ENCODE peak calls at places on chromosome 1, in ten cellular contexts. One of them, this sample, is unnamed.

GRCh38 chr1:27221098-27221497 is 13.3 kb upstream of the WDTC1 start:
- DNase-seq in RPMI7951: no peak
- DNase-seq in H9: no peak
- DNase-seq in A549: no peak
- DNase-seq in OCI-LY7: no peak
- DNase-seq in NCI-H774: no peak
- DNase-seq in type B pancreatic cell: no peak
- DNase-seq in central memory CD4-positive, alpha-beta T cell: no peak
- DNase-seq in activated CD4-positive, CD25-positive, alpha-beta regulatory T cell treated with anti-CD3 and anti-CD28 coated beads, Interleukin-2, amount 50 U/mL, for 72 hours: no peak
- DNase-seq in activated effector memory CD4-positive, alpha-beta T cell treated with anti-CD3 and anti-CD28 coated beads, Interleukin-2, amount 50 U/mL, for 16 hours: no peak
- DNase-seq in this sample: no peak

GRCh38 chr1:245879091-245879490 is 628.0 kb downstream of the SMYD3 start:
- DNase-seq in H9: no peak
- DNase-seq in A549: no peak
- DNase-seq in RPMI7951: no peak
- DNase-seq in OCI-LY7: no peak
- DNase-seq in activated CD4-positive, CD25-positive, alpha-beta regulatory T cell treated with anti-CD3 and anti-CD28 coated beads, Interleukin-2, amount 50 U/mL, for 72 hours: no peak
- DNase-seq in central memory CD4-positive, alpha-beta T cell: no peak
- DNase-seq in type B pancreatic cell: no peak
- DNase-seq in activated effector memory CD4-positive, alpha-beta T cell treated with anti-CD3 and anti-CD28 coated beads, Interleukin-2, amount 50 U/mL, for 16 hours: no peak
- DNase-seq in NCI-H774: no peak
- DNase-seq in this sample: no peak

GRCh38 chr1:162381383-162381782 is at the start of gene C1orf226:
- DNase-seq in activated CD4-positive, CD25-positive, alpha-beta regulatory T cell treated with anti-CD3 and anti-CD28 coated beads, Interleukin-2, amount 50 U/mL, for 72 hours: no peak
- DNase-seq in type B pancreatic cell: peak; percentile 31
- DNase-seq in H9: no peak
- DNase-seq in activated effector memory CD4-positive, alpha-beta T cell treated with anti-CD3 and anti-CD28 coated beads, Interleukin-2, amount 50 U/mL, for 16 hours: no peak
- DNase-seq in central memory CD4-positive, alpha-beta T cell: no peak
- DNase-seq in A549: peak; percentile 17
- DNase-seq in OCI-LY7: no peak
- DNase-seq in RPMI7951: no peak
- DNase-seq in NCI-H774: no peak
- DNase-seq in this sample: no peak

GRCh38 chr1:74343191-74343590 is 108.0 kb downstream of the TNNI3K start:
- DNase-seq in activated effector memory CD4-positive, alpha-beta T cell treated with anti-CD3 and anti-CD28 coated beads, Interleukin-2, amount 50 U/mL, for 16 hours: no peak
- DNase-seq in H9: peak; percentile 36
- DNase-seq in central memory CD4-positive, alpha-beta T cell: no peak
- DNase-seq in RPMI7951: no peak
- DNase-seq in NCI-H774: peak; percentile 79
- DNase-seq in activated CD4-positive, CD25-positive, alpha-beta regulatory T cell treated with anti-CD3 and anti-CD28 coated beads, Interleukin-2, amount 50 U/mL, for 72 hours: no peak
- DNase-seq in A549: no peak
- DNase-seq in type B pancreatic cell: no peak
- DNase-seq in OCI-LY7: no peak
- DNase-seq in this sample: no peak

GRCh38 chr1:179883739-179884138 is 1.7 kb downstream of the TOR1AIP1 start:
- DNase-seq in activated effector memory CD4-positive, alpha-beta T cell treated with anti-CD3 and anti-CD28 coated beads, Interleukin-2, amount 50 U/mL, for 16 hours: peak; percentile 83
- DNase-seq in A549: no peak
- DNase-seq in OCI-LY7: peak; percentile 60
- DNase-seq in activated CD4-positive, CD25-positive, alpha-beta regulatory T cell treated with anti-CD3 and anti-CD28 coated beads, Interleukin-2, amount 50 U/mL, for 72 hours: no peak
- DNase-seq in NCI-H774: no peak
- DNase-seq in RPMI7951: no peak
- DNase-seq in central memory CD4-positive, alpha-beta T cell: peak; percentile 73
- DNase-seq in type B pancreatic cell: no peak
- DNase-seq in H9: peak; percentile 57
- DNase-seq in this sample: no peak

GRCh38 chr1:25729774-25730173 is 70.2 kb upstream of the SELENON start:
- DNase-seq in OCI-LY7: no peak
- DNase-seq in RPMI7951: no peak
- DNase-seq in A549: no peak
- DNase-seq in activated effector memory CD4-positive, alpha-beta T cell treated with anti-CD3 and anti-CD28 coated beads, Interleukin-2, amount 50 U/mL, for 16 hours: peak; percentile 33
- DNase-seq in type B pancreatic cell: no peak
- DNase-seq in central memory CD4-positive, alpha-beta T cell: no peak
- DNase-seq in activated CD4-positive, CD25-positive, alpha-beta regulatory T cell treated with anti-CD3 and anti-CD28 coated beads, Interleukin-2, amount 50 U/mL, for 72 hours: no peak
- DNase-seq in H9: no peak
- DNase-seq in NCI-H774: no peak
- DNase-seq in this sample: no peak

GRCh38 chr1:10504259-10504658 is 29.5 kb downstream of the PEX14 start:
- DNase-seq in activated effector memory CD4-positive, alpha-beta T cell treated with anti-CD3 and anti-CD28 coated beads, Interleukin-2, amount 50 U/mL, for 16 hours: peak; percentile 60
- DNase-seq in activated CD4-positive, CD25-positive, alpha-beta regulatory T cell treated with anti-CD3 and anti-CD28 coated beads, Interleukin-2, amount 50 U/mL, for 72 hours: no peak
- DNase-seq in A549: no peak
- DNase-seq in H9: no peak
- DNase-seq in RPMI7951: no peak
- DNase-seq in type B pancreatic cell: no peak
- DNase-seq in NCI-H774: no peak
- DNase-seq in OCI-LY7: no peak
- DNase-seq in central memory CD4-positive, alpha-beta T cell: no peak
- DNase-seq in this sample: no peak

GRCh38 chr1:111621050-111621449 is 1.5 kb downstream of the RAP1A start:
- DNase-seq in OCI-LY7: no peak
- DNase-seq in type B pancreatic cell: no peak
- DNase-seq in activated CD4-positive, CD25-positive, alpha-beta regulatory T cell treated with anti-CD3 and anti-CD28 coated beads, Interleukin-2, amount 50 U/mL, for 72 hours: no peak
- DNase-seq in activated effector memory CD4-positive, alpha-beta T cell treated with anti-CD3 and anti-CD28 coated beads, Interleukin-2, amount 50 U/mL, for 16 hours: peak; percentile 71
- DNase-seq in H9: no peak
- DNase-seq in central memory CD4-positive, alpha-beta T cell: no peak
- DNase-seq in NCI-H774: no peak
- DNase-seq in A549: no peak
- DNase-seq in RPMI7951: no peak
- DNase-seq in this sample: no peak

GRCh38 chr1:40861227-40862003 is 748 bp downstream of the CITED4 start:
- DNase-seq in H9: no peak
- DNase-seq in RPMI7951: no peak
- DNase-seq in OCI-LY7: no peak
- DNase-seq in type B pancreatic cell: no peak
- DNase-seq in activated CD4-positive, CD25-positive, alpha-beta regulatory T cell treated with anti-CD3 and anti-CD28 coated beads, Interleukin-2, amount 50 U/mL, for 72 hours: peak; percentile 52
- DNase-seq in A549: no peak
- DNase-seq in activated effector memory CD4-positive, alpha-beta T cell treated with anti-CD3 and anti-CD28 coated beads, Interleukin-2, amount 50 U/mL, for 16 hours: peak; percentile 75
- DNase-seq in NCI-H774: peak; percentile 14
- DNase-seq in central memory CD4-positive, alpha-beta T cell: peak; percentile 34
- DNase-seq in this sample: no peak

GRCh38 chr1:19926296-19927129 is 3.1 kb upstream of the PLA2G2E start:
- DNase-seq in central memory CD4-positive, alpha-beta T cell: no peak
- DNase-seq in type B pancreatic cell: no peak
- DNase-seq in NCI-H774: no peak
- DNase-seq in activated effector memory CD4-positive, alpha-beta T cell treated with anti-CD3 and anti-CD28 coated beads, Interleukin-2, amount 50 U/mL, for 16 hours: no peak
- DNase-seq in OCI-LY7: no peak
- DNase-seq in RPMI7951: no peak
- DNase-seq in A549: no peak
- DNase-seq in H9: no peak
- DNase-seq in activated CD4-positive, CD25-positive, alpha-beta regulatory T cell treated with anti-CD3 and anti-CD28 coated beads, Interleukin-2, amount 50 U/mL, for 72 hours: no peak
- DNase-seq in this sample: no peak

GRCh38 chr1:66013371-66013770 is 220.7 kb downstream of the PDE4B start:
- DNase-seq in NCI-H774: no peak
- DNase-seq in H9: no peak
- DNase-seq in activated effector memory CD4-positive, alpha-beta T cell treated with anti-CD3 and anti-CD28 coated beads, Interleukin-2, amount 50 U/mL, for 16 hours: no peak
- DNase-seq in OCI-LY7: no peak
- DNase-seq in central memory CD4-positive, alpha-beta T cell: no peak
- DNase-seq in activated CD4-positive, CD25-positive, alpha-beta regulatory T cell treated with anti-CD3 and anti-CD28 coated beads, Interleukin-2, amount 50 U/mL, for 72 hours: no peak
- DNase-seq in RPMI7951: no peak
- DNase-seq in type B pancreatic cell: no peak
- DNase-seq in A549: no peak
- DNase-seq in this sample: no peak

GRCh38 chr1:206679738-206680211 is 4.9 kb upstream of the MAPKAPK2 start:
- DNase-seq in central memory CD4-positive, alpha-beta T cell: no peak
- DNase-seq in activated effector memory CD4-positive, alpha-beta T cell treated with anti-CD3 and anti-CD28 coated beads, Interleukin-2, amount 50 U/mL, for 16 hours: no peak
- DNase-seq in H9: no peak
- DNase-seq in RPMI7951: no peak
- DNase-seq in NCI-H774: no peak
- DNase-seq in OCI-LY7: peak; percentile 90
- DNase-seq in activated CD4-positive, CD25-positive, alpha-beta regulatory T cell treated with anti-CD3 and anti-CD28 coated beads, Interleukin-2, amount 50 U/mL, for 72 hours: no peak
- DNase-seq in A549: no peak
- DNase-seq in type B pancreatic cell: no peak
- DNase-seq in this sample: no peak

GRCh38 chr1:156387899-156388813 is 19.1 kb downstream of the RHBG start:
- DNase-seq in OCI-LY7: no peak
- DNase-seq in central memory CD4-positive, alpha-beta T cell: no peak
- DNase-seq in activated CD4-positive, CD25-positive, alpha-beta regulatory T cell treated with anti-CD3 and anti-CD28 coated beads, Interleukin-2, amount 50 U/mL, for 72 hours: no peak
- DNase-seq in RPMI7951: no peak
- DNase-seq in H9: peak; percentile 66
- DNase-seq in type B pancreatic cell: no peak
- DNase-seq in A549: no peak
- DNase-seq in NCI-H774: no peak
- DNase-seq in activated effector memory CD4-positive, alpha-beta T cell treated with anti-CD3 and anti-CD28 coated beads, Interleukin-2, amount 50 U/mL, for 16 hours: no peak
- DNase-seq in this sample: no peak

GRCh38 chr1:219703240-219703639 is 90.3 kb upstream of the ZC3H11B start:
- DNase-seq in A549: no peak
- DNase-seq in NCI-H774: no peak
- DNase-seq in OCI-LY7: no peak
- DNase-seq in activated CD4-positive, CD25-positive, alpha-beta regulatory T cell treated with anti-CD3 and anti-CD28 coated beads, Interleukin-2, amount 50 U/mL, for 72 hours: no peak
- DNase-seq in H9: no peak
- DNase-seq in activated effector memory CD4-positive, alpha-beta T cell treated with anti-CD3 and anti-CD28 coated beads, Interleukin-2, amount 50 U/mL, for 16 hours: no peak
- DNase-seq in RPMI7951: peak; percentile 60
- DNase-seq in central memory CD4-positive, alpha-beta T cell: no peak
- DNase-seq in type B pancreatic cell: no peak
- DNase-seq in this sample: no peak

GRCh38 chr1:95232646-95233320 is 1.2 kb upstream of the RWDD3 start:
- DNase-seq in RPMI7951: no peak
- DNase-seq in H9: no peak
- DNase-seq in activated CD4-positive, CD25-positive, alpha-beta regulatory T cell treated with anti-CD3 and anti-CD28 coated beads, Interleukin-2, amount 50 U/mL, for 72 hours: no peak
- DNase-seq in OCI-LY7: no peak
- DNase-seq in NCI-H774: no peak
- DNase-seq in A549: no peak
- DNase-seq in central memory CD4-positive, alpha-beta T cell: no peak
- DNase-seq in type B pancreatic cell: no peak
- DNase-seq in activated effector memory CD4-positive, alpha-beta T cell treated with anti-CD3 and anti-CD28 coated beads, Interleukin-2, amount 50 U/mL, for 16 hours: no peak
- DNase-seq in this sample: no peak

GRCh38 chr1:31934706-31935629 is 3.2 kb downstream of the PTP4A2 start:
- DNase-seq in RPMI7951: peak; percentile 46
- DNase-seq in OCI-LY7: peak; percentile 62
- DNase-seq in activated effector memory CD4-positive, alpha-beta T cell treated with anti-CD3 and anti-CD28 coated beads, Interleukin-2, amount 50 U/mL, for 16 hours: peak; percentile 64
- DNase-seq in H9: no peak
- DNase-seq in central memory CD4-positive, alpha-beta T cell: peak; percentile 40
- DNase-seq in type B pancreatic cell: no peak
- DNase-seq in A549: no peak
- DNase-seq in activated CD4-positive, CD25-positive, alpha-beta regulatory T cell treated with anti-CD3 and anti-CD28 coated beads, Interleukin-2, amount 50 U/mL, for 72 hours: no peak
- DNase-seq in NCI-H774: no peak
- DNase-seq in this sample: no peak

GRCh38 chr1:198934901-198935301 is 296.1 kb downstream of the PTPRC start:
- DNase-seq in activated CD4-positive, CD25-positive, alpha-beta regulatory T cell treated with anti-CD3 and anti-CD28 coated beads, Interleukin-2, amount 50 U/mL, for 72 hours: peak; percentile 35
- DNase-seq in RPMI7951: peak; percentile 41
- DNase-seq in activated effector memory CD4-positive, alpha-beta T cell treated with anti-CD3 and anti-CD28 coated beads, Interleukin-2, amount 50 U/mL, for 16 hours: peak; percentile 88
- DNase-seq in OCI-LY7: peak; percentile 70
- DNase-seq in type B pancreatic cell: no peak
- DNase-seq in central memory CD4-positive, alpha-beta T cell: peak; percentile 87
- DNase-seq in NCI-H774: no peak
- DNase-seq in H9: no peak
- DNase-seq in A549: no peak
- DNase-seq in this sample: no peak

GRCh38 chr1:166948856-166949350 is 26.4 kb downstream of the ILDR2 start:
- DNase-seq in type B pancreatic cell: no peak
- DNase-seq in OCI-LY7: no peak
- DNase-seq in activated effector memory CD4-positive, alpha-beta T cell treated with anti-CD3 and anti-CD28 coated beads, Interleukin-2, amount 50 U/mL, for 16 hours: no peak
- DNase-seq in H9: no peak
- DNase-seq in RPMI7951: no peak
- DNase-seq in central memory CD4-positive, alpha-beta T cell: no peak
- DNase-seq in NCI-H774: no peak
- DNase-seq in A549: no peak
- DNase-seq in activated CD4-positive, CD25-positive, alpha-beta regulatory T cell treated with anti-CD3 and anti-CD28 coated beads, Interleukin-2, amount 50 U/mL, for 72 hours: no peak
- DNase-seq in this sample: no peak

GRCh38 chr1:201740086-201740541 is 88.8 kb upstream of the IPO9 start:
- DNase-seq in central memory CD4-positive, alpha-beta T cell: no peak
- DNase-seq in NCI-H774: no peak
- DNase-seq in type B pancreatic cell: no peak
- DNase-seq in H9: peak; percentile 56
- DNase-seq in RPMI7951: no peak
- DNase-seq in OCI-LY7: peak; percentile 19
- DNase-seq in activated effector memory CD4-positive, alpha-beta T cell treated with anti-CD3 and anti-CD28 coated beads, Interleukin-2, amount 50 U/mL, for 16 hours: no peak
- DNase-seq in A549: no peak
- DNase-seq in activated CD4-positive, CD25-positive, alpha-beta regulatory T cell treated with anti-CD3 and anti-CD28 coated beads, Interleukin-2, amount 50 U/mL, for 72 hours: no peak
- DNase-seq in this sample: no peak